ENCODE peak calls at places on chromosomes 3 and 15, in seven cellular contexts. O is suprapubic skin, W is stomach, P is H1, J is upper lobe of left lung, F is sigmoid colon, Z is K562. C is an unnamed sample.

GRCh38 chr3:171176244-171176925 is 149.9 kb upstream of the SLC2A2 start:
- DNase-seq in P (no peak), Z (no peak), F (no peak), J (peak; percentile 13), W (no peak), O (no peak), C (no peak)

GRCh38 chr15:58235961-58236360 is 97.8 kb downstream of the AQP9 start:
- DNase-seq in Z (no peak), F (no peak), W (no peak), O (no peak), P (no peak), J (no peak), C (no peak)

GRCh38 chr3:52655895-52656294 is 29.8 kb downstream of the PBRM1 start:
- DNase-seq in J (no peak), O (no peak), F (no peak), Z (no peak), W (no peak), P (no peak), C (no peak)

GRCh38 chr3:119841808-119842471 is 60.0 kb downstream of the NR1I2 start:
- DNase-seq in Z (no peak), F (no peak), J (no peak), O (no peak), P (no peak), W (no peak), C (no peak)

GRCh38 chr15:32743411-32744145 is 25.8 kb downstream of the GREM1 start:
- DNase-seq in F (no peak), J (no peak), O (no peak), P (no peak), Z (no peak), W (no peak), C (no peak)

GRCh38 chr15:28885630-28886430 is at the start of gene APBA2:
- DNase-seq in F (no peak), W (no peak), O (no peak), P (peak; percentile 78), Z (peak; percentile 68), J (peak; percentile 88), C (no peak)

GRCh38 chr3:71064288-71064975 is 519.1 kb downstream of the FOXP1 start:
- DNase-seq in J (no peak), F (peak; percentile 74), P (peak; percentile 76), W (peak; percentile 57), O (no peak), Z (peak; percentile 40), C (peak; percentile 62)

GRCh38 chr3:177385831-177386301 is 188.6 kb upstream of the TBL1XR1 start:
- DNase-seq in J (no peak), W (no peak), F (no peak), O (no peak), Z (no peak), P (no peak), C (no peak)

GRCh38 chr3:135093121-135093520 is 298.1 kb downstream of the EPHB1 start:
- DNase-seq in W (no peak), P (no peak), Z (no peak), O (no peak), F (no peak), J (no peak), C (no peak)

GRCh38 chr15:60374628-60375081 is 23.1 kb downstream of the ANXA2 start:
- DNase-seq in F (peak; percentile 74), W (peak; percentile 77), P (no peak), O (no peak), Z (no peak), J (no peak), C (no peak)

GRCh38 chr15:35757323-35757722 is 211.4 kb upstream of the DPH6 start:
- DNase-seq in W (no peak), Z (no peak), P (no peak), F (no peak), J (no peak), O (no peak), C (no peak)

GRCh38 chr15:81531971-81532370 is 158.0 kb upstream of the TMC3 start:
- DNase-seq in J (no peak), O (no peak), F (no peak), P (no peak), Z (no peak), W (no peak), C (no peak)

GRCh38 chr3:197487911-197488391 is 67.8 kb downstream of the BDH1 start:
- DNase-seq in J (no peak), O (no peak), Z (peak; percentile 28), W (no peak), P (no peak), F (no peak), C (no peak)
- TF ChIP-seq POLR2AphosphoS5 in J (no peak), O (no peak), Z (no peak), W (no peak), P (no peak), F (no peak), C (no peak)

GRCh38 chr3:128488995-128489859 is 3.8 kb downstream of the GATA2 start:
- DNase-seq in F (peak; percentile 67), P (peak; percentile 79), J (peak; percentile 91), Z (peak; percentile 84), O (peak; percentile 69), W (no peak), C (no peak)

GRCh38 chr3:128488636-128488994 is 4.4 kb downstream of the GATA2 start:
- DNase-seq in O (no peak), J (no peak), Z (peak; percentile 68), F (no peak), P (no peak), W (no peak), C (no peak)

GRCh38 chr3:128490650-128491070 is 2.3 kb downstream of the GATA2 start:
- DNase-seq in W (no peak), Z (no peak), P (no peak), O (no peak), J (no peak), F (no peak), C (no peak)

GRCh38 chr3:128491071-128491899 is 1.7 kb downstream of the GATA2 start:
- DNase-seq in P (peak; percentile 66), F (peak; percentile 61), Z (peak; percentile 45), O (peak; percentile 48), J (no peak), W (no peak), C (no peak)

DNA sequence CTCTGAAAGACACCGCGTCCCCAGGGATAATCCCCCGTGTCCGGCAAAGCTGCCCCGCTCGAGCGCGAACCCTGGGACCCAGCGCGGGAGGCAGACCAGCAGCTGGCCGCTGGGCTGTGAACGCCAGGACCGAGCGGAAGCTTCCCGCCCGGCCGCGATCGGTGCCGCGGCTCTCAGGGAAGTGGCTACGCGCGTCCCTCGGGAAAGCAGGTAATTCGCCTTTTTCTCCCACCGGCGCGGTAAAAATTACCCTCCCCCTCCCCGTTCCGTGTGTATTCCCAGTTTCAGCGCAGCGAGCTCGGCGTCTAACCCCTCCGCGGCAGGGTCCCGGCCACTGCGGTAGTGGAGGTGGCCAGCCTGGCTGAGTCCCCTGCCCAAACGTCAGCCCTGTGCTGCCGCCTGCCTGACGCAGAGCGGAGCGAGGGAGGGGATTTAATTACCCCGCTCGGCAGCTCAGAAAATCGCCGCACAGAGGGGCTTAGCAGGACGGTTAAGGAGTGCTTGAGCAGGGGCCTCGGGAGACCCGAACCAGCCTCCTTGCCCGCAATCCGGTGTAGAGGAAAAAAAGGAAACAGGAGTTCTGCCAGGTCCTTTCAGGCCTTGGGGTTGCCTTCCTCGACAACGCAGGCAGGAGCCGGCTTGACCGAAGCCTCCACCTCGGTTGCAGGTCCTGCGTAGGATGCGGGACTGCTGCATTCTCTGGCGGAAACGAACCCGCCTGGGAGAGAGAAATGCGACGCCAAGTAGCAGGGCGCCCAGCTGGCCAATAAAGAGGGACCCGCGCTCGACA is 2.9 kb downstream of the GATA2 start:
- DNase-seq in J (peak; percentile 87), F (peak; percentile 62), W (no peak), Z (peak; percentile 56), O (peak; percentile 61), P (peak; percentile 81), C (no peak)
- H3K4me3 ChIP-seq in J (peak overlapping the region; percentile 63), F (peak overlapping the region; percentile 3), W (peak overlapping the region; percentile 52), Z (peak overlapping the region; percentile 98), O (peak overlapping the region; percentile 68), P (peak overlapping the region; percentile 16), C (peak overlapping the region; percentile 33)

DNA sequence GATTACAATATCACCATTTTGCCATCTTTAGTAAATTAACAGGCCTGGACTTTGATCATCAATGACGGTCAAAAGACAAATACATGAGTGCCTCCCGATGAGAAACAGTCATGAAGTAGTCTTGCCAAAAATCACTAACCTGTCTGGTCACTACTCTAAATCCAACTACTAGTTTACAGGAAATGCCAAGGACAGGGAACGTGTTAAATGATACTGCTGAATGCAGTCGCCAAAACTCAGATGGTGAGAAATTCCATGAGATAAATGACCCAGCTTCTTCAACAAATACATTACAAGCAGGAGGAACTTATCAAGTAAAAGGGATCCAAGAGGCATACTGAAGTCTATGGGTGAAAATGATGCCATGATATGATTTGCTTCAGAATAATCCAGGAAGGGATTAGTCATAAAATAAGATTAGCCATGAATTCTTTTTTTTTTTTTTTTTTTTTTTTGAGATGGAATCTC is 35.8 kb upstream of the ATP13A3 start:
- DNase-seq in P (no peak), W (no peak), O (no peak), Z (no peak), J (no peak), F (no peak), C (no peak)
- TF ChIP-seq EP300 in P (no peak), W (no peak), O (no peak), Z (no peak), J (no peak), F (no peak), C (no peak)

GRCh38 chr3:143240921-143241320 is 121.3 kb downstream of the CHST2 start:
- DNase-seq in J (no peak), Z (no peak), O (no peak), P (no peak), W (no peak), F (no peak), C (no peak)

GRCh38 chr3:143241556-143241955 is 122.0 kb downstream of the CHST2 start:
- DNase-seq in Z (no peak), P (no peak), J (no peak), F (no peak), W (no peak), O (no peak), C (no peak)

GRCh38 chr3:143242691-143243090 is 123.1 kb downstream of the CHST2 start:
- DNase-seq in J (no peak), P (no peak), F (no peak), W (no peak), Z (no peak), O (no peak), C (no peak)

GRCh38 chr3:143243686-143244085 is 124.1 kb downstream of the CHST2 start:
- DNase-seq in P (no peak), W (no peak), J (no peak), F (no peak), Z (no peak), O (no peak), C (no peak)

GRCh38 chr3:143242101-143242500 is 122.5 kb downstream of the CHST2 start:
- DNase-seq in P (no peak), J (no peak), W (no peak), O (no peak), F (no peak), Z (no peak), C (no peak)
- TF ChIP-seq POLR2AphosphoS5 in P (no peak), J (no peak), W (no peak), O (no peak), F (no peak), Z (no peak), C (no peak)

GRCh38 chr3:191263365-191263764 is 64.3 kb downstream of the OSTN start:
- DNase-seq in F (no peak), Z (no peak), J (no peak), P (no peak), O (no peak), W (no peak), C (no peak)
- H3K4me3 ChIP-seq in F (no peak overlapping the region), Z (no peak overlapping the region), J (no peak overlapping the region), P (no peak overlapping the region), O (no peak overlapping the region), W (no peak overlapping the region), C (no peak overlapping the region)